ENCODE peak calls at places on chromosomes 11 and 22, in five cellular contexts. T is breast epithelium, G is nephron progenitor cell, K is AG09319, F is bronchial epithelial cell. I is an unnamed sample.
A peak's percentile ranks its signal among the peaks of the same experiment; 100 is the strongest.

GRCh38 chr11:61577383-61578118 is 3.3 kb downstream of the SYT7 start:
- DNase-seq in F (no peak), T (no peak), K (no peak), G (peak; percentile 60), I (peak; percentile 34)

GRCh38 chr11:73622920-73623593 is 23.3 kb upstream of the PLEKHB1 start:
- DNase-seq in F (no peak), K (no peak), G (no peak), T (no peak), I (no peak)

GRCh38 chr11:124725719-124726105 is 14.0 kb upstream of the NRGN start:
- DNase-seq in K (no peak), F (peak; percentile 81), T (no peak), G (no peak), I (no peak)

GRCh38 chr22:29096736-29097669 is 24.2 kb downstream of the KREMEN1 start:
- DNase-seq in T (no peak), K (no peak), F (peak; percentile 13), G (peak; percentile 28), I (peak; percentile 15)

GRCh38 chr11:130160460-130161090 is 993 bp downstream of the ST14 start:
- DNase-seq in G (no peak), K (no peak), T (no peak), F (no peak), I (no peak)

GRCh38 chr11:130945945-130946344 is 29.7 kb upstream of the SNX19 start:
- DNase-seq in G (no peak), T (no peak), K (peak; percentile 52), F (peak; percentile 83), I (no peak)

GRCh38 chr22:42388130-42388797 is 43.9 kb downstream of the NFAM1 start:
- DNase-seq in F (peak; percentile 51), G (peak; percentile 46), K (no peak), T (no peak), I (peak; percentile 57)

GRCh38 chr11:27812341-27812740 is 112.1 kb upstream of the BDNF start:
- DNase-seq in K (no peak), T (no peak), G (no peak), F (no peak), I (no peak)

GRCh38 chr22:43148581-43148980 is 2.8 kb upstream of the TSPO start:
- DNase-seq in G (no peak), K (no peak), T (no peak), F (peak; percentile 52), I (no peak)

GRCh38 chr11:61491736-61492395 is 16.7 kb upstream of the LRRC10B start:
- DNase-seq in K (no peak), F (no peak), T (no peak), G (no peak), I (no peak)

GRCh38 chr11:134252539-134253188 is 488 bp downstream of the THYN1 start:
- DNase-seq in T (no peak), G (peak; percentile 22), F (no peak), K (no peak), I (peak; percentile 20)

GRCh38 chr11:68750988-68751325 is 363 bp downstream of the TESMIN start:
- DNase-seq in T (no peak), G (no peak), F (no peak), K (no peak), I (no peak)

GRCh38 chr11:11381471-11382100 is 28.5 kb upstream of the CSNK2A3 start:
- DNase-seq in T (no peak), F (no peak), K (no peak), G (no peak), I (no peak)

GRCh38 chr11:31915867-31916266 is 104.7 kb upstream of the PAX6 start:
- DNase-seq in F (no peak), G (no peak), T (no peak), K (no peak), I (no peak)
- TF ChIP-seq CTCF in F (no peak), G (no peak), T (no peak), K (no peak), I (no peak)

GRCh38 chr22:49962751-49963646 is 2.4 kb downstream of the PIM3 start:
- DNase-seq in F (no peak), K (no peak), G (peak; percentile 61), T (peak; percentile 50), I (no peak)
- TF ChIP-seq CTCF in F (no peak), K (no peak), G (no peak), T (no peak), I (no peak)

GRCh38 chr11:31050061-31050790 is 319.3 kb downstream of the DCDC1 start:
- DNase-seq in G (no peak), T (no peak), K (no peak), F (no peak), I (no peak)

GRCh38 chr11:31045335-31045734 is 324.2 kb downstream of the DCDC1 start:
- DNase-seq in F (peak; percentile 15), T (no peak), K (no peak), G (no peak), I (no peak)
- TF ChIP-seq CTCF in F (no peak), T (no peak), K (no peak), G (peak; percentile 39), I (peak; percentile 58)

GRCh38 chr11:19679952-19680823 is 32.4 kb upstream of the NAV2 start:
- DNase-seq in T (peak; percentile 79), F (peak; percentile 96), G (no peak), K (peak; percentile 89), I (no peak)
- TF ChIP-seq CTCF in T (peak; percentile 15), F (no peak), G (no peak), K (no peak), I (no peak)

GRCh38 chr11:64954201-64954600 is 17.7 kb downstream of the MAJIN start:
- DNase-seq in G (no peak), T (no peak), F (no peak), K (no peak), I (no peak)
- TF ChIP-seq CTCF in G (no peak), T (no peak), F (no peak), K (no peak), I (no peak)

GRCh38 chr11:45213316-45213665 is 66.9 kb downstream of the PRDM11 start:
- DNase-seq in G (no peak), K (no peak), F (no peak), T (no peak), I (no peak)
- TF ChIP-seq CTCF in G (peak; percentile 10), K (no peak), F (no peak), T (no peak), I (no peak)

GRCh38 chr22:37123649-37124048 is 14.1 kb upstream of the TMPRSS6 start:
- DNase-seq in G (no peak), T (no peak), K (no peak), F (no peak), I (no peak)

GRCh38 chr22:37120569-37121340 is 11.2 kb upstream of the TMPRSS6 start:
- DNase-seq in G (no peak), K (no peak), F (no peak), T (no peak), I (no peak)

GRCh38 chr22:37119872-37120271 is 10.4 kb upstream of the TMPRSS6 start:
- DNase-seq in K (no peak), F (no peak), G (no peak), T (no peak), I (no peak)

GRCh38 chr22:37122598-37123180 is 13.2 kb upstream of the TMPRSS6 start:
- DNase-seq in K (no peak), F (no peak), T (no peak), G (no peak), I (no peak)

GRCh38 chr22:37121887-37122591 is 12.5 kb upstream of the TMPRSS6 start:
- DNase-seq in K (no peak), T (no peak), F (peak; percentile 94), G (no peak), I (no peak)
- TF ChIP-seq CTCF in K (no peak), T (no peak), F (no peak), G (no peak), I (no peak)

DNA sequence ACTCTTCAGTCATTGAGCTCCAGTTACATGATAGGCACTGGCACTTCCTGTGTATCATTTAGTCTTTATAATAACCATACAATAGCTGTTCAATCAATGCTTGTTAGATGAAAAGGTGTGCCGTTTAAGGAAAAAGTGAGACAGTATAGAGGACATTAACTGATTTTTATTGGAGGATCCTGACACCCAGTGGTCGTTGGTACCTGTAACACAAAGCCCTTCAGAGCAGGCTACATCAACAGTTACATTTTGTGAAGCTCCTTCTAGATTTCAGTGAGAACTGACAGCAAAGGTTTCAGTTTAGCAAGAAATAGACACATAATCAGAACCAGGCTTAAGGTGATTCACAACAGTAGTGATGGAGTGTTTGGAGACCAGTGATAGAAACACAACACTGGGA is 44.2 kb downstream of the CCDC81 start:
- DNase-seq in G (no peak), F (peak; percentile 39), T (no peak), K (no peak), I (no peak)
- TF ChIP-seq CTCF in G (no peak), F (peak; percentile 21), T (no peak), K (peak; percentile 25), I (peak; percentile 48)